ENCODE peak calls at places on chromosomes 16 and 17, in eight cellular contexts. J is B cell, F is bronchial epithelial cell, B is WTC11, E is progenitor cell of endocrine pancreas, Q is foreskin fibroblast, H is AG04449, S is heart left ventricle. A is an unnamed sample.

GRCh38 chr16:51149721-51150158 is 1.3 kb downstream of the SALL1 start:
- DNase-seq in J (no peak), F (no peak), B (no peak), E (peak; percentile 22), Q (no peak), H (no peak), S (no peak), A (no peak)

GRCh38 chr16:27721548-27722265 is 171.8 kb downstream of the KATNIP start:
- DNase-seq in J (no peak), F (no peak), B (no peak), E (no peak), Q (peak; percentile 87), H (no peak), S (peak; percentile 79), A (peak; percentile 77)

GRCh38 chr17:7479389-7480192 is at the start of gene ZBTB4:
- DNase-seq in J (peak; percentile 96), F (peak; percentile 15), B (peak; percentile 56), E (peak; percentile 40), Q (no peak), H (no peak), S (peak; percentile 68), A (no peak)

GRCh38 chr16:31080035-31080629 is 5.9 kb downstream of the ZNF646 start:
- DNase-seq in J (peak; percentile 21), F (no peak), B (no peak), E (no peak), Q (no peak), H (no peak), S (no peak), A (no peak)

GRCh38 chr17:42460371-42460770 is 1.7 kb downstream of the ATP6V0A1 start:
- DNase-seq in J (no peak), F (no peak), B (no peak), E (no peak), Q (no peak), H (no peak), S (no peak), A (no peak)

GRCh38 chr17:43212641-43213490 is 1.2 kb downstream of the TMEM106A start:
- DNase-seq in J (no peak), F (no peak), B (no peak), E (no peak), Q (no peak), H (no peak), S (no peak), A (no peak)

GRCh38 chr16:57188711-57189002 is 2.5 kb downstream of the RSPRY1 start:
- DNase-seq in J (no peak), F (no peak), B (no peak), E (no peak), Q (no peak), H (no peak), S (no peak), A (no peak)

GRCh38 chr17:73478768-73479424 is 165.3 kb downstream of the SDK2 start:
- DNase-seq in J (no peak), F (no peak), B (peak; percentile 58), E (no peak), Q (no peak), H (no peak), S (no peak), A (no peak)

GRCh38 chr17:5121186-5121841 is 5.5 kb downstream of the USP6 start:
- DNase-seq in J (no peak), F (no peak), B (no peak), E (no peak), Q (no peak), H (no peak), S (no peak), A (no peak)

GRCh38 chr16:78177927-78178326 is 78.5 kb downstream of the WWOX start:
- DNase-seq in J (no peak), F (no peak), B (no peak), E (no peak), Q (no peak), H (no peak), S (no peak), A (no peak)

GRCh38 chr16:5302372-5303114 is 204.9 kb upstream of the EEF2KMT start:
- DNase-seq in J (no peak), F (no peak), B (no peak), E (no peak), Q (no peak), H (no peak), S (no peak), A (no peak)

GRCh38 chr17:45292696-45293412 is 24.0 kb downstream of the MAP3K14 start:
- DNase-seq in J (no peak), F (no peak), B (no peak), E (no peak), Q (no peak), H (no peak), S (peak; percentile 26), A (no peak)

GRCh38 chr17:45296003-45296832 is 20.6 kb downstream of the MAP3K14 start:
- DNase-seq in J (peak; percentile 70), F (peak; percentile 86), B (no peak), E (no peak), Q (no peak), H (no peak), S (no peak), A (no peak)

GRCh38 chr17:45291170-45291805 is 25.5 kb downstream of the MAP3K14 start:
- DNase-seq in J (no peak), F (no peak), B (no peak), E (no peak), Q (no peak), H (no peak), S (peak; percentile 59), A (no peak)

GRCh38 chr17:45294506-45294905 is 22.3 kb downstream of the MAP3K14 start:
- DNase-seq in J (no peak), F (no peak), B (no peak), E (no peak), Q (peak; percentile 75), H (no peak), S (peak; percentile 61), A (peak; percentile 50)

DNA sequence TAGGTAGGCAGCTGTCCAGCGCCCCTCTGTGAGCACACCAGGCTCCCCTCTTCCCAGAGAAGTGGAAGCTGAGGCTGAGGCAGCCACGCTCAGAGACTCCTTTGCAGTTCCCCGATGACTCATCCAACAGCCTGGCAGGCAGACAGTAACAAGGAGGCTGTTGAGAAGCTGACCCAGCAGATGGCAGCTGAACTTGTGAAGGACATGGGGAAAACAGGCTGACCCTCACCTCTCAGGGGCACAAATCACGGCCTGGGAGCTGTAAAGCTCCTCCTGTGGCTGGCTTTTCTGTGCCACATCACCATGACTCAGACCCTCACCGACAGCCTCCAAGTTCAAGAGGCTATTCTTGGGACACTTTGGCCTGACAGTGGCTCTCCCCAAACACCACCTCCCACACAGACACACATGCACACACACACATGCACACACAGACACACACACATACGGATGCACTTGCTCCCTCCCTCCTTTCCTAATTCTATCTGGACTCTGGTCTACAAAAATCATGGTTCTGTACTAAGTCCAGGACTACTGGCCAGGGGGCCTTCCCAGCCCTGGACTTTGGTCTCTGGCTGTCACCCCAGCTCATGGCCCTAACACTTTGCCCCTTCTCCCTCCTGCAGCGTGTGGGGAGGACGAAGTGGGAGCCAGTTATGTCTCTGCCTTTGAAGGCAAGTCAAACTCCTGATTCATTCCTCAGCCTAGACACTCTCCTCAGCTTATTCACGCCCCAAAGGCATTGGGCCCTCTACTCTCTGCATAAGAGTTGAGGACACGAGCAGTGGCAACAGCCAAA is 23.2 kb downstream of the MAP3K14 start:
- DNase-seq in J (no peak), F (peak; percentile 81), B (no peak), E (no peak), Q (peak; percentile 99), H (no peak), S (peak; percentile 93), A (peak; percentile 65)
- TF ChIP-seq CTCF in J (no peak), F (no peak), B (no peak), E (no peak), Q (no peak), H (peak; percentile 30), S (no peak), A (no peak)

DNA sequence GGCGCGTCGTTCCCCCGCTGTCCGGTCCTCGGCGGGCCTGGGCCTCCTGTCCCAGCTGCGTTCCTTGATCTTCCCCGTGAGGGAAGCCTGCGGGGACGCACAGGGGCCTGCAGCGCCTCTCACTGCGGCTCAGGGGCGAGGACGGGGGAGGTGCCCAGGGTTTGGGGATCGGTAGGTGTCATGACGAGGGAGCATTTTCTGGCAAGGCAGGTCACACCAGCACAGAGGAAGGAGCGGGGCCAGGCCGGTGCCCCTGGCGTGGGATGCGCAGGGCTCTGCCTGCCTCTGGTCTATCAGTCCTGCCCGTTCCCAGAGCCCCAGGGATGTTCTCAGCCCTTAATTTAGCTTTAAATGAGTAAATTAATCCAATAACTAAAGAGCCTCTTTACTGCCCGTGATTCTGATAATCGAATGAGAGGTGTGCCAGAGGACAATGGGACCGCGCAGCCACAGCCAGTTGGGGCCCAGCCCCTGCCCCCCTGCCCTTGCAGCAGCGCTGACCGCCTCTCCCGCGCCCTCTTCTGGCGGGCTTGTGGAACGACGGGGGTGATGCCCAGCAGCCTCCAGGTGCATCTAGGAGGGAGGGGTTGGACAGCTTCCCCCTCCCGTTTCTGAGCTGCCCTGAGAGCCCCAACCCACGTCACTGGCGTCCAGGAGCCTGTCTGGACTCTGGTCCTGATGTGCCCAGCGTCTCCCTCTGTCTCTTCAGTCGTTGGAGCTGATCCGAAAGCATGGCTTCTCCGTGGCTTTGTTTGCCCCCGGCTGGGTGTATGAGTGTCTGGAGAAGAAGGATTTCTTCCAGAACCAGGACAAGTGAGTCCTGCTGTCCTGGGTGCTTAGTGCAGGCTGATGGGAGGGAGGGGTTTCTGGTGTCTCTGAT is 7.9 kb downstream of the ENGASE start:
- DNase-seq in J (peak; percentile 84), F (peak; percentile 7), B (peak; percentile 86), E (peak; percentile 54), Q (no peak), H (no peak), S (no peak), A (no peak)
- TF ChIP-seq CTCF in J (peak; percentile 78), F (peak; percentile 92), B (peak; percentile 77), E (peak; percentile 75), Q (peak; percentile 78), H (peak; percentile 94), S (peak; percentile 78), A (peak; percentile 86)

DNA sequence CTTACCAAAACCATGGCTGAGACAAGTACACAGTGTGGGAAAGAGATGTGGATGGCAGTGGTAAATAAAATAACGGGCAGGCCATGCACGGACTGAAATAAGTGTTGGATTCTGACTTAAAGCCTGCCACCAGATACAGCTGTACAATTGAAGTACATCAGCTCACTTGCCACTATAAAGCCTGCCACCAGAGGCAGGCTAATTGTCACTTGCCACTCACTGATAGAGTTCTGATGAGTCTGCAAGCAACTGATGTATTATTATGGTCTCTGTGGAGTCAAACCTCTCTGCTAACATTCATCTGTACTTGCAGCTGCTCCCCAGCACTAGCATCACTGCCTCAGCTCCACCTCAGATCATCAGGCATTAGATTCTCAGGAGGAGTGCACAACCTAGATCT is 93.0 kb downstream of the CYTH1 start:
- DNase-seq in J (no peak), F (no peak), B (no peak), E (no peak), Q (no peak), H (no peak), S (no peak), A (no peak)
- TF ChIP-seq CTCF in J (peak; percentile 39), F (peak; percentile 19), B (no peak), E (no peak), Q (no peak), H (no peak), S (no peak), A (no peak)

DNA sequence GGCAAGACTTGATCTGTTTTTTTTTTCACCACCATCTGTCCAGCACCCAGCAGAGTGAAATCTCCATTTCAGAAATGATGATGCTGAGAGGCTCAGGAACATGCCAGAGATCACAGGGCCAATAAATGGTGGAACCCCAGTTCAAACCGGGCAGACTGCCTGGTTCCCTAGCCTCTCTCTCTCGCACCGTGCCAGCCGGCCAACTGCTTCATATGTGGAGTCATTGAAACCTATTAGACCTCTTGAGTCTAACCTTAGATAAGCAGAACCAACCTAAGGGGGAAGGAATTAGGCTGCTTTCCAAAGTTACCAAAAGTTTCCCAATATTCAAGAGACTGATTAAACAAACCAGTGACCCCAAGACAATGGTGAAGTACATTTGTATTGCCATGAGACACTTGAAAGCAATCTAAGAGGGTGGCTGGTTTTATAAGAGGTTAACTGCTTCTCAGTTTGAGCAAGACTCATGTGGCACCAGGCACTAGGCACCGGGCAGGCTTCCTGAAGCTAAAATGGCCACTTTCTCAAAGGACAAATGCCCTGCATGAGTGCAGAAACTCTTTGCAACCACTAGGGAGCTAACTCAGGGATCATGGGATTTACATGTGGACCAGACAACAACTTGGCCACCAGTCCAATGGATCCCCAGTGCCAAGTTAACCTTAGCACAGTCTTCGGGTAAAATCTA is 18.4 kb downstream of the TOX3 start:
- DNase-seq in J (no peak), F (no peak), B (no peak), E (no peak), Q (no peak), H (no peak), S (no peak), A (no peak)
- TF ChIP-seq CTCF in J (no peak), F (no peak), B (no peak), E (peak; percentile 26), Q (no peak), H (no peak), S (no peak), A (no peak)

A was measured in AG04450.